ENCODE peak calls at places on chromosomes 6 and 20, in six cellular contexts. H, B, A, T, U and G are unnamed samples.

GRCh38 chr6:36649721-36650484 is 28.6 kb upstream of the CDKN1A start:
- DNase-seq in A (no peak), H (no peak), U (no peak), T (no peak), B (no peak), G (no peak)

GRCh38 chr6:68778356-68779020 is 143.4 kb downstream of the ADGRB3 start:
- DNase-seq in U (no peak), B (peak; percentile 7), A (no peak), H (no peak), T (no peak), G (no peak)

GRCh38 chr20:32440758-32441078 is 82.6 kb downstream of the ASXL1 start:
- DNase-seq in U (no peak), A (no peak), T (peak; percentile 61), H (no peak), B (no peak), G (no peak)

GRCh38 chr20:50338479-50339195 is 148.0 kb downstream of the CEBPB start:
- DNase-seq in H (no peak), T (peak; percentile 86), A (no peak), U (no peak), B (peak; percentile 23), G (no peak)

GRCh38 chr6:169169375-169169774 is 84.3 kb downstream of the THBS2 start:
- DNase-seq in A (no peak), H (peak; percentile 21), T (peak; percentile 82), B (no peak), U (no peak), G (no peak)

GRCh38 chr6:136893187-136893586 is 28.9 kb upstream of the SLC35D3 start:
- DNase-seq in U (no peak), H (no peak), B (no peak), T (no peak), A (no peak), G (no peak)

GRCh38 chr6:72636215-72636614 is 14.4 kb downstream of the KCNQ5 start:
- DNase-seq in H (no peak), U (no peak), T (no peak), B (no peak), A (no peak), G (no peak)

GRCh38 chr6:2942916-2943563 is 28.3 kb downstream of the SERPINB6 start:
- DNase-seq in B (no peak), T (no peak), U (no peak), H (peak; percentile 9), A (no peak), G (no peak)

GRCh38 chr6:144340541-144341371 is 55.6 kb downstream of the UTRN start:
- DNase-seq in T (no peak), H (no peak), U (no peak), A (no peak), B (no peak), G (no peak)

GRCh38 chr20:45469336-45470261 is at the start of gene WFDC2:
- DNase-seq in A (no peak), B (no peak), U (no peak), T (no peak), H (peak; percentile 42), G (no peak)

GRCh38 chr6:149843051-149843633 is 21.0 kb downstream of the LRP11 start:
- DNase-seq in B (no peak), A (peak; percentile 28), H (no peak), U (no peak), T (no peak), G (no peak)

GRCh38 chr6:37033255-37033654 is 27.8 kb downstream of the FGD2 start:
- DNase-seq in U (no peak), T (no peak), A (no peak), B (peak; percentile 21), H (no peak), G (no peak)

GRCh38 chr6:78947962-78948361 is 80.6 kb downstream of the IRAK1BP1 start:
- DNase-seq in H (no peak), B (peak; percentile 72), A (no peak), T (no peak), U (no peak), G (no peak)

GRCh38 chr20:36317675-36318074 is 11.5 kb downstream of the DLGAP4 start:
- DNase-seq in U (no peak), B (no peak), A (no peak), H (no peak), T (no peak), G (no peak)

GRCh38 chr6:35727935-35728662 is 8.7 kb upstream of the ARMC12 start:
- DNase-seq in U (peak; percentile 91), B (peak; percentile 94), T (peak; percentile 98), H (peak; percentile 96), A (peak; percentile 93), G (peak; percentile 95)

GRCh38 chr6:34340394-34340793 is 52.1 kb downstream of the NUDT3 start:
- DNase-seq in A (no peak), T (no peak), B (no peak), H (no peak), U (no peak), G (no peak)

DNA sequence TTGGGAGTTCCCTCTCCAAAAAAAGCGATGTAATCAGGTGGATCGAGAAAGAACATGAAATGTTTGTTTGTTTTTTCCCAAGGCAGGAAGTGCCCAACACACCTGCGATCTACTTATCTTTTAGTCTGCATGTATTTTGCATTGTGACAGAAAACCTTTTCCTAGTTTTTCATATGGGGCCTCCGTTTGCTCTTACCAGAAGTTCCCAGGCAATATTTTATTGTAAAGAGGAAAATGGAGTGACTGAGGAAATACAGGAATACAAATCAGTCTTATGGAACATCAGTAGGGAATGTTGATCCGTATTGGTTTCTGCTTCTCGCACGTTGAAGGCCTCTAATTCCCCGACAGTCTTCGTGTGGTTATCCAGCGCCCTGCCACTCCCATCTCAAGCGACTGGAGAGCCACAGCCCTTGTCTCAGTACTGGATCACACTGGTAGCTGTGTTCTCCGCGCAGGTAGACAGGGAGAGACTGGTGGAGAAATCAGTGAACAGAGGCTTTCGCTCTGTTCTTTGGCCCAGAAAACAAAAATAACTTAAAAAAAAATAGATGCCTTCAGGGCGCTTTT is 107.4 kb downstream of the TRIM27 start:
- DNase-seq in B (no peak), A (no peak), T (no peak), H (no peak), U (no peak), G (no peak)
- H3K4me3 ChIP-seq in B (no peak overlapping the region), A (no peak overlapping the region), T (no peak overlapping the region), H (no peak overlapping the region), U (no peak overlapping the region), G (no peak overlapping the region)

GRCh38 chr6:106097368-106098231 is 11.5 kb downstream of the PRDM1 start:
- DNase-seq in U (no peak), H (no peak), A (no peak), B (peak; percentile 63), T (no peak), G (no peak)

GRCh38 chr6:106101466-106101865 is 15.3 kb downstream of the PRDM1 start:
- DNase-seq in A (no peak), U (no peak), B (no peak), H (no peak), T (no peak), G (no peak)

GRCh38 chr6:106100755-106101154 is 14.6 kb downstream of the PRDM1 start:
- DNase-seq in T (no peak), A (no peak), H (no peak), B (no peak), U (no peak), G (no peak)

GRCh38 chr6:106099235-106099537 is 13.1 kb downstream of the PRDM1 start:
- DNase-seq in B (no peak), T (no peak), U (no peak), H (no peak), A (no peak), G (no peak)

GRCh38 chr6:106098383-106099234 is 12.5 kb downstream of the PRDM1 start:
- DNase-seq in B (peak; percentile 89), T (no peak), A (no peak), H (peak; percentile 73), U (no peak), G (no peak)
- TF ChIP-seq POLR2A in B (peak; percentile 32), T (no peak), A (peak; percentile 44), H (no peak), U (no peak), G (no peak)

DNA sequence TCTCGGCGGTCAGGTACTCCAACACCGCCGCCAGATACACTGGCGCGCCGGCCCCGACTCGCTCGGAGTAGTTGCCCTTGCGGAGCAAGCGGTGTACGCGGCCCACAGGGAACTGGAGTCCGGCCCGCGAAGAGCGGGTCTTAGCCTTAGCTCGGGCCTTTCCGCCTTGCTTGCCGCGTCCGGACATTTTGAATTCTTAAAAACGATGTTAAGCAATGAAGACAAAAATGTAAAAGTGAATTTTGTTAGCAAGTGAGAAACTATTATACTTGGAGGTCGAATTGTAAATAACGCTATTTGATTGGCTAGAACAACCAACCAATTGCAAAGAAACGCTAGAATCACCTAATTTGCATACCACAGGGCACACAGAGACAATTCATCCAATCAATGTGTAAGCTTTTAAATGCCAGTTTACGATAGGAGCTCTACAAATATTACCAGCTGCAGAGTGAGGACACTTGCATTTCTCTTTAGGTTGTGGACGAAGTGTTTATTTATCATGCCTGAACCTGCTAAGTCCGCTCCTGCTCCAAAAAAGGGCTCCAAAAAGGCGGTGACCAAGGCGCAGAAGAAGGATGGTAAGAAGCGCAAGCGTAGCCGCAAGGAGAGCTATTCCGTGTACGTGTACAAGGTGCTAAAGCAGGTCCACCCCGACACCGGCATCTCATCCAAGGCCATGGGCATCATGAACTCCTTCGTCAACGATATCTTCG is 112.0 kb downstream of the HFE start:
- DNase-seq in H (peak; percentile 68), A (peak; percentile 76), U (no peak), T (peak; percentile 92), B (peak; percentile 97), G (peak; percentile 62)
- H3K4me3 ChIP-seq in H (peak overlapping the region; percentile 64), A (peak overlapping the region; percentile 69), U (peak overlapping the region; percentile 49), T (peak overlapping the region; percentile 30), B (peak overlapping the region; percentile 55), G (peak overlapping the region; percentile 61)

GRCh38 chr6:41785254-41785653 is 2.2 kb upstream of the TOMM6 start:
- DNase-seq in B (no peak), H (peak; percentile 57), A (no peak), U (no peak), T (no peak), G (no peak)

GRCh38 chr6:41787219-41787917 is at the start of gene TOMM6:
- DNase-seq in T (peak; percentile 99), U (peak; percentile 90), A (peak; percentile 97), B (peak; percentile 94), H (peak; percentile 96), G (peak; percentile 94)

GRCh38 chr6:41784581-41785171 is 2.8 kb upstream of the TOMM6 start:
- DNase-seq in A (no peak), U (no peak), B (no peak), T (no peak), H (peak; percentile 69), G (no peak)

GRCh38 chr6:41785689-41786450 is 1.6 kb upstream of the TOMM6 start:
- DNase-seq in A (peak; percentile 48), H (no peak), U (no peak), B (no peak), T (no peak), G (no peak)

DNA sequence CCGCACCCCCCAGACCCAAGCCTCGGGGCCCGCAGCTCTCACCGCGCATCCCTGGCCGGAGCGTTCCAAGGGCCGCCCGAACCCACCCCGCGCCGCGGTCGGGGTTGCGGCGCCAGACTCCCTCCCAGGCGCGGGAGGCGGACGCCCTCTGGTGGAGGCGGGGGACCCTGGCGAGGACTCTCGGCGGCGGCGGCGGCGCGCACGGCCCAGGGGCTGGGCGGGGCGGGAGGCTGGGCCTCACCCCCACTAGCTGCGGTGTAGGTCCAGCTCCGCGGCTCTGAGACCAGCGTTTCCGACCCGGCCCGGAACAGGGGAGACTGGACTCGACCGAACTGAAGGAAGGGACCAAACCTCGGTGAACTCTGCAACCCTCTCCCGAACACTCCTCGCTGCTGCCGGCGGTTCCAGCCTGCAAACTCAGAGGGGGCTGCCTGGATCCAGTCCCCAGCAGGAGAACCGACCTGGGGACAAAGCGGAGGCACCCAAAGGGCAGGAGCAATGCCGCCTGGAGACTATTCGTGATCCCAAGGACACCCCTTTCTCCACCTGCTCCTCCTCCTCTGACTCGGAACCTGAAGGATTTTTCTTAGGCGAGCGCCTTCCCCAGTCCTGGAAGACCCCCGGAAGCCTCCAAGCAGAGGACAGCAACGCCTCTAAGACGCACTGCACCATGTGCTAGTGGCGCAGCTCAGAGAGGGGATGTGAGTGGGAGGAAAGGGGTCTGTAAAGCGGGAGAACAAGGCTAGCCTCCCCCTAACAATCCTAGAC is 859 bp upstream of the TOMM6 start:
- DNase-seq in A (peak; percentile 92), U (peak; percentile 76), B (peak; percentile 61), T (peak; percentile 97), H (peak; percentile 92), G (peak; percentile 92)
- TF ChIP-seq POLR2A in A (no peak), U (peak; percentile 27), B (no peak), T (no peak), H (no peak), G (no peak)